ENCODE peak calls at places on chromosomes 5 and 9, in six cellular contexts. X, M, O, B, A and N are unnamed samples.

GRCh38 chr5:58444805-58445204 is 15.1 kb downstream of the PLK2 start:
- DNase-seq in A (no peak), X (no peak), O (no peak), B (no peak), M (no peak), N (no peak)

GRCh38 chr5:176787676-176788075 is 22.7 kb upstream of the UNC5A start:
- DNase-seq in X (no peak), M (no peak), B (no peak), A (no peak), O (no peak), N (no peak)

GRCh38 chr5:180646289-180646962 is 3.0 kb downstream of the FLT4 start:
- DNase-seq in B (no peak), X (peak), A (no peak), O (no peak), M (no peak), N (no peak)

GRCh38 chr5:3385874-3386536 is 209.6 kb upstream of the IRX1 start:
- DNase-seq in X (no peak), M (no peak), B (peak), A (no peak), O (no peak), N (no peak)

GRCh38 chr9:28792736-28793135 is 1219.5 kb upstream of the C9orf72 start:
- DNase-seq in M (no peak), A (no peak), X (no peak), B (no peak), O (no peak), N (no peak)

GRCh38 chr9:115306860-115307259 is 188.9 kb upstream of the TNC start:
- DNase-seq in B (no peak), O (no peak), A (no peak), X (no peak), M (no peak), N (no peak)

GRCh38 chr9:121760571-121760970 is 109.1 kb downstream of the DAB2IP start:
- DNase-seq in X (no peak), M (no peak), B (no peak), A (no peak), O (no peak), N (no peak)

GRCh38 chr5:61342066-61342465 is 10.0 kb downstream of the ZSWIM6 start:
- DNase-seq in B (no peak), M (no peak), O (no peak), A (no peak), X (no peak), N (no peak)

GRCh38 chr5:181189962-181190710 is 14.9 kb downstream of the TRIM7 start:
- DNase-seq in O (no peak), B (no peak), X (peak), A (peak), M (no peak), N (no peak)

GRCh38 chr5:174581483-174581882 is 142.9 kb upstream of the MSX2 start:
- DNase-seq in M (no peak), A (no peak), B (no peak), O (no peak), X (no peak), N (peak)

GRCh38 chr5:177452688-177453638 is 6.3 kb downstream of the PRR7 start:
- DNase-seq in X (no peak), A (no peak), M (no peak), B (no peak), O (no peak), N (no peak)

GRCh38 chr9:133114451-133114885 is 6.6 kb downstream of the RALGDS start:
- DNase-seq in B (no peak), X (no peak), M (peak), A (no peak), O (peak), N (no peak)

GRCh38 chr9:124551472-124552339 is 44.5 kb upstream of the NR5A1 start:
- DNase-seq in M (no peak), O (peak), A (no peak), B (peak), X (no peak), N (peak)

GRCh38 chr9:135249711-135250110 is 162.2 kb downstream of the OLFM1 start:
- DNase-seq in M (no peak), B (no peak), X (no peak), A (no peak), O (peak), N (no peak)

GRCh38 chr5:120749737-120750136 is 285.6 kb downstream of the PRR16 start:
- DNase-seq in B (no peak), A (no peak), O (no peak), M (no peak), X (no peak), N (no peak)

GRCh38 chr5:107129051-107129450 is 541.7 kb downstream of the EFNA5 start:
- DNase-seq in A (no peak), M (no peak), B (no peak), X (no peak), O (no peak), N (no peak)